ENCODE peak calls at places on chromosomes 3 and 15, in four cellular contexts. T, Y, C and F are unnamed samples.

GRCh38 chr3:59752925-59753324 is 703.1 kb upstream of the CFAP20DC start:
- DNase-seq in T (no peak), Y (no peak), C (no peak), F (no peak)

GRCh38 chr3:121941592-121941991 is 47.4 kb downstream of the SLC15A2 start:
- DNase-seq in T (no peak), Y (no peak), C (no peak), F (no peak)

GRCh38 chr3:54433846-54434245 is 311.5 kb downstream of the CACNA2D3 start:
- DNase-seq in T (no peak), Y (no peak), C (peak; percentile 39), F (no peak)

GRCh38 chr3:60775956-60776355 is 475.3 kb downstream of the FHIT start:
- DNase-seq in T (no peak), Y (no peak), C (no peak), F (no peak)

GRCh38 chr3:73409405-73409804 is 215.3 kb downstream of the PDZRN3 start:
- DNase-seq in T (no peak), Y (no peak), C (no peak), F (no peak)

GRCh38 chr3:134630506-134630905 is 20.3 kb downstream of the KY start:
- DNase-seq in T (no peak), Y (no peak), C (no peak), F (peak; percentile 13)

GRCh38 chr3:184145120-184145524 is 10.0 kb downstream of the EIF2B5 start:
- DNase-seq in T (peak; percentile 55), Y (no peak), C (peak; percentile 62), F (no peak)

GRCh38 chr3:60542981-60543380 is 708.3 kb downstream of the FHIT start:
- DNase-seq in T (no peak), Y (no peak), C (no peak), F (no peak)

GRCh38 chr3:194269610-194270145 is 81.5 kb downstream of the CPN2 start:
- DNase-seq in T (peak; percentile 80), Y (peak; percentile 57), C (no peak), F (no peak)

GRCh38 chr15:42136513-42136912 is 19.9 kb downstream of the PLA2G4F start:
- DNase-seq in T (no peak), Y (no peak), C (no peak), F (no peak)

GRCh38 chr3:190094201-190094718 is 26.4 kb downstream of the P3H2 start:
- DNase-seq in T (no peak), Y (no peak), C (no peak), F (no peak)

GRCh38 chr15:91348812-91349500 is 248.9 kb downstream of the SV2B start:
- DNase-seq in T (no peak), Y (no peak), C (no peak), F (no peak)

GRCh38 chr3:69095636-69096035 is 10.9 kb downstream of the ARL6IP5 start:
- DNase-seq in T (no peak), Y (no peak), C (no peak), F (no peak)

GRCh38 chr15:100627789-100628395 is 25.5 kb downstream of the ASB7 start:
- DNase-seq in T (peak; percentile 61), Y (peak; percentile 75), C (peak; percentile 84), F (no peak)

GRCh38 chr3:25664066-25664809 is 469 bp downstream of the TOP2B start:
- DNase-seq in T (peak; percentile 74), Y (peak; percentile 58), C (peak; percentile 42), F (no peak)

GRCh38 chr3:56915969-56916586 is 114.3 kb upstream of the ARHGEF3 start:
- DNase-seq in T (no peak), Y (no peak), C (no peak), F (no peak)

GRCh38 chr15:59268980-59269472 is 62.4 kb downstream of the LDHAL6B start:
- DNase-seq in T (no peak), Y (no peak), C (no peak), F (no peak)

GRCh38 chr3:64209866-64210609 is 15.2 kb downstream of the PRICKLE2 start:
- DNase-seq in T (peak; percentile 41), Y (peak; percentile 44), C (no peak), F (no peak)

GRCh38 chr3:76222115-76222652 is 436.8 kb upstream of the ZNF717 start:
- DNase-seq in T (no peak), Y (no peak), C (no peak), F (no peak)

GRCh38 chr3:106349191-106349881 is 480.5 kb upstream of the CBLB start:
- DNase-seq in T (no peak), Y (no peak), C (no peak), F (no peak)

GRCh38 chr3:51967384-51968174 is at the start of gene PCBP4:
- DNase-seq in T (peak; percentile 54), Y (peak; percentile 61), C (no peak), F (no peak)

GRCh38 chr3:66396161-66396760 is 104.6 kb downstream of the LRIG1 start:
- DNase-seq in T (no peak), Y (no peak), C (no peak), F (no peak)

GRCh38 chr3:56864090-56864489 is 62.3 kb upstream of the ARHGEF3 start:
- DNase-seq in T (no peak), Y (no peak), C (no peak), F (no peak)

GRCh38 chr3:107412376-107412775 is 35.1 kb downstream of the CCDC54 start:
- DNase-seq in T (no peak), Y (no peak), C (no peak), F (no peak)

GRCh38 chr3:165206454-165207266 is 10.5 kb upstream of the SLITRK3 start:
- DNase-seq in T (peak; percentile 62), Y (peak; percentile 48), C (peak; percentile 80), F (no peak)

GRCh38 chr3:153291052-153291689 is 129.1 kb downstream of the RAP2B start:
- DNase-seq in T (no peak), Y (no peak), C (peak; percentile 37), F (no peak)

GRCh38 chr3:7282988-7283387 is 422.1 kb downstream of the GRM7 start:
- DNase-seq in T (no peak), Y (no peak), C (no peak), F (no peak)

GRCh38 chr15:36185438-36185837 is 394.0 kb upstream of the CDIN1 start:
- DNase-seq in T (no peak), Y (no peak), C (no peak), F (no peak)

GRCh38 chr3:124281453-124282316 is 289.8 kb upstream of the ROPN1 start:
- DNase-seq in T (no peak), Y (peak; percentile 36), C (peak; percentile 41), F (peak; percentile 71)

GRCh38 chr15:82681371-82681770 is 28.3 kb downstream of the AP3B2 start:
- DNase-seq in T (no peak), Y (no peak), C (no peak), F (no peak)

GRCh38 chr15:31365655-31366127 is 39.1 kb downstream of the KLF13 start:
- DNase-seq in T (peak; percentile 93), Y (peak; percentile 90), C (no peak), F (no peak)

GRCh38 chr3:134485075-134485536 is 679 bp downstream of the ANAPC13 start:
- DNase-seq in T (no peak), Y (no peak), C (peak; percentile 12), F (no peak)

GRCh38 chr3:149975919-149976318 is 5.2 kb upstream of the PFN2 start:
- DNase-seq in T (no peak), Y (no peak), C (no peak), F (no peak)

GRCh38 chr3:102733811-102734574 is 299.2 kb downstream of the ZPLD1 start:
- DNase-seq in T (no peak), Y (no peak), C (no peak), F (no peak)

GRCh38 chr3:39631136-39631535 is 163.7 kb downstream of the MOBP start:
- DNase-seq in T (no peak), Y (no peak), C (no peak), F (no peak)

GRCh38 chr3:43221076-43221475 is 65.3 kb upstream of the SNRK start:
- DNase-seq in T (no peak), Y (no peak), C (no peak), F (no peak)

GRCh38 chr15:86571873-86572272 is 492.2 kb downstream of the AGBL1 start:
- DNase-seq in T (no peak), Y (no peak), C (no peak), F (no peak)

GRCh38 chr3:138046084-138046483 is 36.1 kb downstream of the CLDN18 start:
- DNase-seq in T (no peak), Y (no peak), C (no peak), F (no peak)

GRCh38 chr3:138047596-138048195 is 37.7 kb downstream of the CLDN18 start:
- DNase-seq in T (no peak), Y (no peak), C (no peak), F (no peak)

GRCh38 chr3:138043266-138044029 is 33.5 kb downstream of the CLDN18 start:
- DNase-seq in T (no peak), Y (no peak), C (no peak), F (no peak)

GRCh38 chr3:138049157-138049919 is 39.4 kb downstream of the CLDN18 start:
- DNase-seq in T (no peak), Y (no peak), C (no peak), F (no peak)

GRCh38 chr3:138046955-138047354 is 37.0 kb downstream of the CLDN18 start:
- DNase-seq in T (no peak), Y (no peak), C (no peak), F (no peak)
- H3K27ac ChIP-seq in T (no peak overlapping the region), Y (no peak overlapping the region), C (no peak overlapping the region), F (no peak overlapping the region)

DNA sequence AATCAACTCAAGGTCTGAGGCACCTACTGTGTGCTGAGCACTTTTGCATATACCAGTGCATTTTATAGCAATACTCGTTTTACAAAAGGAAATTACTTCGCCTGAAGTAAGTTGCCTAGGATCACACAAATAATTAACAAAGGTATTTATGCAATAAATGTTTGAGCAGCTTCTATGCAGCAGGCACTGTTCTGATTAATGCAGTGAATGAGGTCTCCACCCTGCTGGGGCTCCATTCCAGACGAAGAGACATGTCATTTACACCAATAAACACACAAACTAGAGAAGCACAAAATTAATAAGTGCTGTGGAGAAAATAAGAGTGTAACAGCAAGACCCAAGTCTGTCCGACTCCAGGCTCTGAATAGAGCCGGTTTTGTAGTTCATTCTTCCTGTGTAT is 17.5 kb downstream of the NOX5 start:
- DNase-seq in T (no peak), Y (no peak), C (no peak), F (no peak)
- H3K4me3 ChIP-seq in T (no peak overlapping the region), Y (no peak overlapping the region), C (peak overlapping the region; percentile 47), F (peak overlapping the region; percentile 9)

DNA sequence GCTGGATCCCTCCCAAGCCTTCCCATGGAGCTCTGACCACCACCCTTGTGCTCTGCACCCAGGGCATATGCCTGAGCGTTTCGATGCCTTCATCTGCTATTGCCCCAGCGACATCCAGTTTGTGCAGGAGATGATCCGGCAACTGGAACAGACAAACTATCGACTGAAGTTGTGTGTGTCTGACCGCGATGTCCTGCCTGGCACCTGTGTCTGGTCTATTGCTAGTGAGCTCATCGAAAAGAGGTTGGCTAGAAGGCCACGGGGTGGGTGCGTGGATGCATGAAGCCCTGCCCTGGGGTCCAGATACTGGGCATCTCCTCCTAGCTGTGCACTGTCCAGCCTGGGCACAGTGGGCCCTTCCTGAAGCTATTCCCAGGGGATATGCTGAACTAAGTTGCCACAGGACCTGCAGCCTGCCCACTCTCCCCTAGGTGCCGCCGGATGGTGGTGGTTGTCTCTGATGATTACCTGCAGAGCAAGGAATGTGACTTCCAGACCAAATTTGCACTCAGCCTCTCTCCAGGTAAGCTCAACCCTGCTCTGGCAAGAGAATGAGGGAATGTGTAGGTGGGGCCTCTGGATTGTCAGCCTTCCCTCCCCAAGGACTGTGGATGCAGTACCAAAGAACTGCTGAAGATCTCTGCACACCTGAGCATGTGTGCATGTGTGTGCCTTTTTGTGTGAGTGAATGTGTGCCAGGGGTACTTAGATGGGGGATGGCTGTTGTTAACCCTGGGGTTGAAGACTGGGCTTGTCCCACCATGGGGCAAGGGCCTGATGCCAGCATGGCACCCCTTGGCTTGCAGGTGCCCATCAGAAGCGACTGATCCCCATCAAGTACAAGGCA is 2.1 kb downstream of the MYD88 start:
- DNase-seq in T (peak; percentile 27), Y (no peak), C (no peak), F (peak; percentile 64)
- TF ChIP-seq CTCF in T (no peak), Y (no peak), C (no peak), F (no peak)

GRCh38 chr3:186826316-186826977 is 16.1 kb upstream of the ADIPOQ start:
- DNase-seq in T (no peak), Y (no peak), C (no peak), F (no peak)
- H3K27ac ChIP-seq in T (no peak overlapping the region), Y (no peak overlapping the region), C (peak overlapping the region; percentile 86), F (no peak overlapping the region)